ENCODE peak calls at places on chromosomes 1 and 21, in eight cellular contexts. Q, W, Z, T, M, O, F and L are unnamed samples.

GRCh38 chr1:46512135-46512791 is 22.6 kb downstream of the DMBX1 start:
- DNase-seq in Q (no peak), W (no peak), Z (no peak), T (no peak), M (no peak), O (no peak), F (no peak), L (peak; percentile 18)

GRCh38 chr1:55931272-55931940 is 648.0 kb downstream of the PLPP3 start:
- DNase-seq in Q (no peak), W (no peak), Z (no peak), T (no peak), M (peak; percentile 14), O (peak; percentile 25), F (peak; percentile 76), L (no peak)

GRCh38 chr1:192609110-192610079 is 26.6 kb upstream of the RGS13 start:
- DNase-seq in Q (no peak), W (peak; percentile 65), Z (peak; percentile 7), T (no peak), M (peak; percentile 18), O (no peak), F (no peak), L (peak; percentile 83)

GRCh38 chr1:100353988-100354387 is 1.7 kb downstream of the CDC14A start:
- DNase-seq in Q (peak; percentile 7), W (no peak), Z (no peak), T (no peak), M (no peak), O (no peak), F (no peak), L (no peak)

GRCh38 chr1:60657926-60658325 is 424.4 kb upstream of the NFIA start:
- DNase-seq in Q (no peak), W (no peak), Z (no peak), T (no peak), M (no peak), O (no peak), F (no peak), L (no peak)

GRCh38 chr1:241744591-241744990 is 92.5 kb downstream of the WDR64 start:
- DNase-seq in Q (no peak), W (no peak), Z (no peak), T (no peak), M (no peak), O (no peak), F (no peak), L (no peak)

GRCh38 chr1:8059161-8059622 is 33.1 kb upstream of the ERRFI1 start:
- DNase-seq in Q (no peak), W (no peak), Z (no peak), T (no peak), M (no peak), O (peak; percentile 73), F (peak; percentile 88), L (no peak)

GRCh38 chr1:23779826-23780371 is 1.7 kb downstream of the PITHD1 start:
- DNase-seq in Q (peak; percentile 54), W (no peak), Z (no peak), T (no peak), M (no peak), O (peak; percentile 59), F (no peak), L (no peak)

GRCh38 chr1:205689479-205689878 is 9.2 kb upstream of the SLC45A3 start:
- DNase-seq in Q (no peak), W (no peak), Z (no peak), T (no peak), M (no peak), O (no peak), F (no peak), L (no peak)

GRCh38 chr1:203556047-203556851 is 62.3 kb downstream of the OPTC start:
- DNase-seq in Q (no peak), W (peak; percentile 37), Z (peak; percentile 29), T (no peak), M (peak; percentile 55), O (peak; percentile 76), F (peak; percentile 82), L (no peak)

GRCh38 chr21:29436143-29436542 is 137.4 kb downstream of the BACH1 start:
- DNase-seq in Q (peak; percentile 19), W (no peak), Z (no peak), T (no peak), M (no peak), O (no peak), F (peak; percentile 90), L (no peak)

GRCh38 chr1:6685381-6685780 is 16.2 kb downstream of the DNAJC11 start:
- DNase-seq in Q (no peak), W (no peak), Z (no peak), T (no peak), M (no peak), O (no peak), F (no peak), L (no peak)

GRCh38 chr1:151888972-151889570 is 20.2 kb downstream of the THEM4 start:
- DNase-seq in Q (no peak), W (no peak), Z (no peak), T (no peak), M (no peak), O (no peak), F (peak; percentile 11), L (no peak)

GRCh38 chr1:79469121-79469520 is 462.6 kb upstream of the ADGRL4 start:
- DNase-seq in Q (no peak), W (no peak), Z (no peak), T (no peak), M (no peak), O (no peak), F (no peak), L (no peak)

GRCh38 chr1:93171549-93172050 is 8.6 kb downstream of the TMED5 start:
- DNase-seq in Q (no peak), W (no peak), Z (no peak), T (no peak), M (no peak), O (no peak), F (no peak), L (no peak)

GRCh38 chr1:3548156-3548893 is 63.0 kb downstream of the MEGF6 start:
- DNase-seq in Q (no peak), W (no peak), Z (no peak), T (peak; percentile 24), M (no peak), O (no peak), F (peak; percentile 67), L (no peak)

GRCh38 chr1:3746389-3746783 is 5.9 kb upstream of the CCDC27 start:
- DNase-seq in Q (no peak), W (no peak), Z (no peak), T (no peak), M (no peak), O (no peak), F (no peak), L (no peak)

GRCh38 chr1:224922404-224923164 is 6.9 kb upstream of the DNAH14 start:
- DNase-seq in Q (peak; percentile 47), W (no peak), Z (no peak), T (peak; percentile 1), M (peak; percentile 21), O (peak; percentile 42), F (peak; percentile 45), L (no peak)

GRCh38 chr1:158931055-158931737 is at the start of gene PYHIN1:
- DNase-seq in Q (no peak), W (no peak), Z (no peak), T (no peak), M (no peak), O (no peak), F (no peak), L (no peak)
- H3K4me3 ChIP-seq in Q (no peak within 1 kb of the TSS), W (no peak within 1 kb of the TSS), Z (peak within 1 kb of the TSS; percentile 1), T (no peak within 1 kb of the TSS), M (no peak within 1 kb of the TSS), O (no peak within 1 kb of the TSS), F (no peak within 1 kb of the TSS), L (no peak within 1 kb of the TSS)

GRCh38 chr21:34889537-34890257 is 159.4 kb downstream of the RUNX1 start:
- DNase-seq in Q (peak; percentile 62), W (peak; percentile 52), Z (no peak), T (no peak), M (peak; percentile 82), O (peak; percentile 80), F (peak; percentile 85), L (peak; percentile 98)

GRCh38 chr21:34890258-34890723 is 158.8 kb downstream of the RUNX1 start:
- DNase-seq in Q (no peak), W (no peak), Z (no peak), T (no peak), M (no peak), O (no peak), F (no peak), L (no peak)

GRCh38 chr21:34891610-34891943 is 157.5 kb downstream of the RUNX1 start:
- DNase-seq in Q (no peak), W (no peak), Z (no peak), T (no peak), M (no peak), O (no peak), F (no peak), L (no peak)

GRCh38 chr21:34892196-34892595 is 156.9 kb downstream of the RUNX1 start:
- DNase-seq in Q (no peak), W (no peak), Z (no peak), T (no peak), M (no peak), O (peak; percentile 54), F (no peak), L (no peak)

GRCh38 chr21:34890724-34891609 is 158.1 kb downstream of the RUNX1 start:
- DNase-seq in Q (no peak), W (no peak), Z (no peak), T (no peak), M (peak; percentile 55), O (peak; percentile 74), F (no peak), L (peak; percentile 46)
- TF ChIP-seq CTCF in Q (no peak), W (no peak), Z (no peak), T (peak; percentile 25), M (no peak), O (peak; percentile 15), F (peak; percentile 0), L (no peak)

DNA sequence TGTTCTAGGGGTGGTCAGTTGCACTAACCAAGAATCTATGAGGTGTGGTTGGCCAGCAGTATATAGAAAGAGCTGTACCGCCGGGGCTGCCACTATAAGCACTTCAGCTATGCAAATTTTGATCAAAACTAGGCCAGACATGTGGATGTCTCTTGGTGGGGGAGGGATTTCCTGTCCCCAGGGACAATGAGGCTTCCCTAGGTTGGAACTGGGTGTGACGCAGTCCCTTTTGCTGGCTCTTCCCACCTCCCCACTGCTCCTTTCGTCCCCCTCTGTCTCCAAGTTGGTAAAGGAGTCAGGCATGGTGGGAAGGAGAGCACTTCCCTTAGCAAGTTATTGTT is 13.6 kb downstream of the SDCCAG8 start:
- DNase-seq in Q (no peak), W (no peak), Z (no peak), T (no peak), M (no peak), O (no peak), F (no peak), L (no peak)
- H3K4me3 ChIP-seq in Q (no peak overlapping the region), W (no peak overlapping the region), Z (peak overlapping the region; percentile 50), T (no peak overlapping the region), M (no peak overlapping the region), O (no peak overlapping the region), F (no peak overlapping the region), L (no peak overlapping the region)

GRCh38 chr1:69197816-69198215 is 369.9 kb upstream of the LRRC7 start:
- DNase-seq in Q (no peak), W (no peak), Z (no peak), T (no peak), M (no peak), O (no peak), F (no peak), L (no peak)
- TF ChIP-seq CTCF in Q (no peak), W (no peak), Z (no peak), T (no peak), M (no peak), O (no peak), F (no peak), L (no peak)